ENCODE peak calls at places on chromosomes 1 and 21, in nine cellular contexts. F is T-helper 1 cell; Z is GM12891; V is neural progenitor cell; U is naive thymus-derived CD8-positive, alpha-beta T cell; X is AG08396; E is activated CD4-positive, alpha-beta T cell treated with anti-CD3 and anti-CD28 coated beads, Interleukin-2, amount 10 ng/mL, durations not matched to agents 7 days and 5 days; B is memory B cell; L is AG04449. H is an unnamed sample.

GRCh38 chr1:110250018-110250417 is 39.9 kb downstream of the KCNC4 start:
- DNase-seq in U (no peak), L (no peak), Z (no peak), F (no peak), V (no peak), B (no peak), X (no peak), E (no peak), H (no peak)

GRCh38 chr1:4602536-4603316 is 51.7 kb upstream of the AJAP1 start:
- DNase-seq in B (no peak), F (no peak), X (no peak), V (no peak), E (no peak), U (no peak), L (no peak), Z (no peak), H (no peak)

GRCh38 chr21:39661740-39662139 is 49.0 kb downstream of the B3GALT5 start:
- DNase-seq in L (no peak), Z (no peak), E (no peak), B (no peak), U (no peak), F (no peak), V (no peak), X (no peak), H (no peak)

GRCh38 chr21:43702785-43703067 is 16.2 kb upstream of the PDXK start:
- DNase-seq in L (no peak), E (no peak), V (no peak), F (no peak), B (no peak), X (no peak), U (no peak), Z (no peak), H (no peak)

GRCh38 chr1:92795166-92795565 is 10.3 kb upstream of the EVI5 start:
- DNase-seq in L (no peak), U (no peak), F (no peak), V (no peak), X (no peak), Z (no peak), E (no peak), B (no peak), H (no peak)

GRCh38 chr1:235468009-235468408 is 36.2 kb downstream of the B3GALNT2 start:
- DNase-seq in E (no peak), U (no peak), V (no peak), B (no peak), Z (no peak), F (no peak), X (no peak), L (no peak), H (no peak)

GRCh38 chr1:181319903-181320302 is 163.4 kb upstream of the CACNA1E start:
- DNase-seq in Z (no peak), X (no peak), B (no peak), V (no peak), F (no peak), U (no peak), E (no peak), L (no peak), H (no peak)

GRCh38 chr1:27519341-27520258 is 29.6 kb upstream of the WASF2 start:
- DNase-seq in L (no peak), V (peak), Z (no peak), B (no peak), U (no peak), X (no peak), F (no peak), E (no peak), H (no peak)

GRCh38 chr1:23751050-23751814 is 8.0 kb downstream of the ELOA start:
- DNase-seq in L (no peak), B (peak), F (peak), X (peak), U (peak), Z (no peak), V (peak), E (peak), H (peak)

GRCh38 chr1:158067651-158068050 is 74.2 kb downstream of the KIRREL1 start:
- DNase-seq in E (no peak), U (no peak), F (no peak), B (no peak), Z (no peak), L (no peak), V (peak), X (peak), H (no peak)

GRCh38 chr1:237677979-237678378 is 212.7 kb downstream of the ZP4 start:
- DNase-seq in U (no peak), L (peak), Z (no peak), B (no peak), V (no peak), F (no peak), E (no peak), X (peak), H (no peak)

GRCh38 chr21:38725196-38726157 is 80.3 kb upstream of the ETS2 start:
- DNase-seq in L (no peak), F (no peak), Z (no peak), B (no peak), V (no peak), X (no peak), E (no peak), U (no peak), H (no peak)

GRCh38 chr1:19469004-19469403 is 16.3 kb downstream of the CAPZB start:
- DNase-seq in X (no peak), U (no peak), V (no peak), F (no peak), L (no peak), B (no peak), E (no peak), Z (no peak), H (no peak)

GRCh38 chr1:162565460-162565859 is 3.9 kb downstream of the UAP1 start:
- DNase-seq in X (no peak), V (no peak), Z (no peak), F (no peak), E (no peak), B (no peak), L (no peak), U (no peak), H (no peak)

GRCh38 chr1:42436794-42437458 is 18.9 kb downstream of the ZMYND12 start:
- DNase-seq in V (no peak), B (no peak), F (no peak), X (no peak), Z (no peak), U (no peak), E (no peak), L (no peak), H (no peak)

GRCh38 chr1:114435088-114435715 is 75.8 kb downstream of the TRIM33 start:
- DNase-seq in B (no peak), V (no peak), F (no peak), U (no peak), L (no peak), Z (no peak), X (no peak), E (no peak), H (no peak)

GRCh38 chr1:41314376-41314775 is 46.9 kb upstream of the FOXO6 start:
- DNase-seq in V (no peak), Z (no peak), B (no peak), E (no peak), L (no peak), X (no peak), F (no peak), U (no peak), H (no peak)

GRCh38 chr1:114828251-114828650 is 26.4 kb upstream of the SYCP1 start:
- DNase-seq in Z (no peak), E (no peak), F (no peak), U (no peak), B (no peak), L (no peak), V (no peak), X (no peak), H (no peak)

H was measured in progenitor cell of endocrine pancreas.